ENCODE peak calls at places on chromosomes 7 and 10, in eight cellular contexts. C is CMK; K is GM23338; M is IMR-90; Q is stimulated activated CD8-positive, alpha-beta memory T cell treated with anti-CD3 and anti-CD28 coated beads, Interleukin-7, amount 100 ng/mL, for 4 hours; D is WERI-Rb-1; H is effector CD4-positive, alpha-beta T cell; R is AG04449. F is an unnamed sample.

GRCh38 chr10:67487199-67487598 is 208.8 kb downstream of the CTNNA3 start:
- DNase-seq in C (no peak), K (no peak), M (no peak), Q (no peak), D (no peak), H (no peak), R (no peak), F (no peak)

GRCh38 chr7:5773661-5774086 is 7.8 kb downstream of the RNF216 start:
- DNase-seq in C (no peak), K (no peak), M (peak), Q (peak), D (no peak), H (no peak), R (peak), F (no peak)

GRCh38 chr7:1403844-1404404 is 55.3 kb downstream of the MICALL2 start:
- DNase-seq in C (no peak), K (peak), M (peak), Q (no peak), D (no peak), H (no peak), R (no peak), F (no peak)

GRCh38 chr7:157547611-157548010 is 210.8 kb downstream of the DNAJB6 start:
- DNase-seq in C (no peak), K (no peak), M (no peak), Q (no peak), D (peak), H (no peak), R (no peak), F (no peak)

GRCh38 chr10:23344251-23344841 is at the start of gene C10orf67:
- DNase-seq in C (no peak), K (peak), M (peak), Q (no peak), D (peak), H (no peak), R (no peak), F (peak)

GRCh38 chr7:142855756-142856564 is 1.1 kb downstream of the EPHB6 start:
- DNase-seq in C (no peak), K (no peak), M (no peak), Q (no peak), D (no peak), H (no peak), R (no peak), F (no peak)

GRCh38 chr10:116742367-116743265 is at the start of gene HSPA12A:
- DNase-seq in C (no peak), K (peak), M (peak), Q (no peak), D (peak), H (no peak), R (peak), F (peak)

GRCh38 chr7:113013761-113014449 is 72.7 kb downstream of the GPR85 start:
- DNase-seq in C (no peak), K (no peak), M (no peak), Q (no peak), D (no peak), H (no peak), R (no peak), F (no peak)

GRCh38 chr10:119897366-119897765 is 4.8 kb downstream of the SEC23IP start:
- DNase-seq in C (no peak), K (no peak), M (no peak), Q (no peak), D (no peak), H (no peak), R (no peak), F (no peak)

GRCh38 chr10:30387646-30388243 is 38.7 kb upstream of the MTPAP start:
- DNase-seq in C (no peak), K (no peak), M (no peak), Q (no peak), D (no peak), H (no peak), R (no peak), F (no peak)

GRCh38 chr7:89064831-89065230 is 269.3 kb upstream of the TEX47 start:
- DNase-seq in C (no peak), K (no peak), M (no peak), Q (no peak), D (no peak), H (no peak), R (no peak), F (no peak)

GRCh38 chr7:92417913-92418312 is 29.4 kb upstream of the GATAD1 start:
- DNase-seq in C (no peak), K (peak), M (no peak), Q (no peak), D (peak), H (no peak), R (no peak), F (no peak)

GRCh38 chr7:78786055-78786454 is 667.4 kb downstream of the MAGI2 start:
- DNase-seq in C (no peak), K (no peak), M (no peak), Q (no peak), D (no peak), H (no peak), R (no peak), F (no peak)

GRCh38 chr10:7193369-7193768 is 217.5 kb downstream of the SFMBT2 start:
- DNase-seq in C (no peak), K (no peak), M (no peak), Q (peak), D (no peak), H (peak), R (no peak), F (peak)

GRCh38 chr7:39300276-39300675 is 265.9 kb upstream of the YAE1 start:
- DNase-seq in C (no peak), K (no peak), M (no peak), Q (no peak), D (no peak), H (no peak), R (no peak), F (no peak)

GRCh38 chr7:48035967-48036478 is 680 bp downstream of the C7orf57 start:
- DNase-seq in C (no peak), K (peak), M (peak), Q (no peak), D (peak), H (peak), R (no peak), F (peak)

GRCh38 chr7:45402480-45403218 is 171.5 kb upstream of the ADCY1 start:
- DNase-seq in C (no peak), K (no peak), M (peak), Q (no peak), D (no peak), H (no peak), R (no peak), F (no peak)

GRCh38 chr10:44864042-44864436 is 47.1 kb upstream of the TMEM72 start:
- DNase-seq in C (no peak), K (peak), M (no peak), Q (no peak), D (no peak), H (no peak), R (no peak), F (no peak)

GRCh38 chr7:44574286-44574872 is 671 bp upstream of the DDX56 start:
- DNase-seq in C (no peak), K (no peak), M (no peak), Q (no peak), D (no peak), H (no peak), R (no peak), F (no peak)

GRCh38 chr7:6074612-6075380 is 43.6 kb downstream of the ANKRD61 start:
- DNase-seq in C (no peak), K (no peak), M (no peak), Q (no peak), D (no peak), H (no peak), R (no peak), F (no peak)

GRCh38 chr10:119849031-119849789 is 23.4 kb downstream of the MCMBP start:
- DNase-seq in C (no peak), K (no peak), M (peak), Q (no peak), D (no peak), H (no peak), R (peak), F (no peak)

GRCh38 chr7:141158562-141158961 is 84.7 kb downstream of the TMEM178B start:
- DNase-seq in C (no peak), K (no peak), M (peak), Q (no peak), D (no peak), H (no peak), R (peak), F (no peak)

GRCh38 chr7:50687575-50688261 is 95.0 kb downstream of the GRB10 start:
- DNase-seq in C (no peak), K (no peak), M (peak), Q (no peak), D (no peak), H (no peak), R (peak), F (no peak)

GRCh38 chr10:34786464-34786863 is 28.6 kb downstream of the PARD3 start:
- DNase-seq in C (no peak), K (no peak), M (peak), Q (no peak), D (no peak), H (no peak), R (no peak), F (no peak)

GRCh38 chr10:103556383-103557007 is 63.0 kb downstream of the NEURL1 start:
- DNase-seq in C (no peak), K (no peak), M (no peak), Q (no peak), D (no peak), H (no peak), R (no peak), F (no peak)

GRCh38 chr7:132571970-132572369 is 4.3 kb downstream of the PLXNA4 start:
- DNase-seq in C (no peak), K (no peak), M (no peak), Q (no peak), D (no peak), H (no peak), R (no peak), F (no peak)

GRCh38 chr7:2638224-2638991 is 6.6 kb downstream of the TTYH3 start:
- DNase-seq in C (no peak), K (no peak), M (peak), Q (no peak), D (no peak), H (no peak), R (no peak), F (no peak)

GRCh38 chr7:293681-294439 is 3.9 kb downstream of the FOXL3 start:
- DNase-seq in C (no peak), K (no peak), M (no peak), Q (no peak), D (no peak), H (no peak), R (no peak), F (no peak)

GRCh38 chr7:55365103-55365679 is at the start of gene LANCL2:
- DNase-seq in C (no peak), K (peak), M (peak), Q (peak), D (peak), H (peak), R (no peak), F (peak)

GRCh38 chr10:79350407-79351154 is 3.3 kb downstream of the PPIF start:
- DNase-seq in C (no peak), K (no peak), M (no peak), Q (no peak), D (no peak), H (no peak), R (no peak), F (no peak)

GRCh38 chr7:36969376-36969775 is 245.1 kb upstream of the AOAH start:
- DNase-seq in C (peak), K (no peak), M (no peak), Q (no peak), D (no peak), H (no peak), R (no peak), F (no peak)

GRCh38 chr7:144780071-144780608 is 55.7 kb downstream of the TPK1 start:
- DNase-seq in C (no peak), K (no peak), M (no peak), Q (no peak), D (no peak), H (no peak), R (no peak), F (no peak)

GRCh38 chr7:134613623-134614347 is 32.9 kb upstream of the BPGM start:
- DNase-seq in C (no peak), K (no peak), M (peak), Q (no peak), D (no peak), H (no peak), R (peak), F (no peak)

GRCh38 chr10:79093658-79094411 is 25.1 kb downstream of the ZMIZ1 start:
- DNase-seq in C (peak), K (peak), M (peak), Q (no peak), D (no peak), H (no peak), R (no peak), F (no peak)

GRCh38 chr7:100855515-100855914 is 3.0 kb downstream of the SLC12A9 start:
- DNase-seq in C (no peak), K (no peak), M (no peak), Q (no peak), D (no peak), H (no peak), R (no peak), F (no peak)

GRCh38 chr7:138892016-138892630 is 89.1 kb downstream of the KIAA1549 start:
- DNase-seq in C (no peak), K (no peak), M (no peak), Q (no peak), D (no peak), H (no peak), R (no peak), F (no peak)

GRCh38 chr10:80454526-80455460 is 683 bp downstream of the TSPAN14 start:
- DNase-seq in C (no peak), K (peak), M (no peak), Q (no peak), D (peak), H (no peak), R (no peak), F (no peak)

GRCh38 chr10:60410970-60411369 is 21.3 kb upstream of the ANK3 start:
- DNase-seq in C (no peak), K (no peak), M (peak), Q (no peak), D (no peak), H (no peak), R (no peak), F (no peak)

GRCh38 chr10:5975641-5976473 is 1.5 kb downstream of the IL15RA start:
- DNase-seq in C (no peak), K (no peak), M (peak), Q (peak), D (no peak), H (no peak), R (no peak), F (peak)

F was measured in CD4-positive, CD25-positive, alpha-beta regulatory T cell.